ENCODE peak calls at places on chromosomes 5 and 9, in seven cellular contexts. N is neural progenitor cell, V is GM23248, R is HCT116, C is PC-3, I is hepatocyte, Z is MM.1S. O is an unnamed sample.

GRCh38 chr5:150674376-150674821 is 13.3 kb downstream of the MYOZ3 start:
- DNase-seq in Z (no peak), I (no peak), V (no peak), R (no peak), C (no peak), N (no peak), O (no peak)

GRCh38 chr5:177378884-177379883 is 5.0 kb upstream of the SLC34A1 start:
- DNase-seq in V (peak), Z (no peak), R (no peak), N (no peak), I (peak), C (peak), O (no peak)

GRCh38 chr9:85212209-85212608 is 529.5 kb downstream of the AGTPBP1 start:
- DNase-seq in Z (no peak), V (peak), I (peak), R (peak), N (no peak), C (no peak), O (no peak)

GRCh38 chr5:43141211-43141610 is 20.5 kb downstream of the ZNF131 start:
- DNase-seq in Z (no peak), C (no peak), N (no peak), V (peak), R (no peak), I (no peak), O (no peak)

GRCh38 chr5:160293901-160294561 is 18.3 kb downstream of the CCNJL start:
- DNase-seq in Z (no peak), C (no peak), I (no peak), V (no peak), N (peak), R (no peak), O (peak)

GRCh38 chr5:32462618-32463017 is 18.1 kb upstream of the ZFR start:
- DNase-seq in R (no peak), C (peak), N (no peak), Z (no peak), I (no peak), V (peak), O (no peak)

GRCh38 chr5:168607946-168608345 is 28.8 kb upstream of the PANK3 start:
- DNase-seq in C (no peak), R (no peak), V (no peak), N (no peak), I (no peak), Z (no peak), O (no peak)

GRCh38 chr5:138653502-138653901 is 78.3 kb upstream of the HSPA9 start:
- DNase-seq in C (peak), Z (peak), I (peak), R (peak), V (peak), N (no peak), O (peak)

GRCh38 chr5:107671742-107672211 is 1.0 kb upstream of the EFNA5 start:
- DNase-seq in C (peak), N (peak), I (peak), R (peak), Z (peak), V (peak), O (peak)

GRCh38 chr9:40914772-40915659 is 213.5 kb downstream of the FOXD4L6 start:
- DNase-seq in R (no peak), V (no peak), C (no peak), N (no peak), I (no peak), Z (no peak), O (no peak)

GRCh38 chr5:123809594-123810172 is 297.7 kb downstream of the CSNK1G3 start:
- DNase-seq in I (peak), N (no peak), Z (no peak), V (no peak), C (no peak), R (no peak), O (no peak)

GRCh38 chr5:131363811-131364506 is 100.1 kb downstream of the CDC42SE2 start:
- DNase-seq in N (no peak), Z (no peak), C (no peak), V (no peak), R (no peak), I (no peak), O (no peak)

GRCh38 chr5:171957591-171958251 is 48.7 kb downstream of the FBXW11 start:
- DNase-seq in Z (no peak), C (no peak), N (no peak), I (no peak), V (no peak), R (no peak), O (no peak)

GRCh38 chr5:76175051-76175666 is 92.0 kb downstream of the SV2C start:
- DNase-seq in C (peak), V (peak), R (peak), Z (peak), N (peak), I (peak), O (peak)

GRCh38 chr5:57824047-57824446 is 341.4 kb upstream of the ACTBL2 start:
- DNase-seq in C (peak), V (peak), R (peak), Z (no peak), I (no peak), N (no peak), O (no peak)

GRCh38 chr5:30030110-30030509 is 1163.4 kb upstream of the CDH6 start:
- DNase-seq in C (peak), Z (no peak), I (no peak), V (no peak), R (no peak), N (no peak), O (no peak)

GRCh38 chr5:154762700-154763099 is 7.5 kb downstream of the LARP1 start:
- DNase-seq in N (no peak), R (no peak), Z (no peak), I (no peak), C (no peak), V (no peak), O (no peak)

GRCh38 chr5:57111993-57112392 is 61.9 kb upstream of the GPBP1 start:
- DNase-seq in I (peak), V (no peak), Z (no peak), N (no peak), C (no peak), R (no peak), O (no peak)

GRCh38 chr9:127970401-127971313 is 10.1 kb downstream of the EEIG1 start:
- DNase-seq in Z (peak), V (no peak), R (no peak), N (peak), C (peak), I (no peak), O (no peak)

GRCh38 chr9:123048748-123049147 is 15.3 kb downstream of the GPR21 start:
- DNase-seq in N (no peak), I (no peak), Z (no peak), R (no peak), V (peak), C (no peak), O (no peak)

GRCh38 chr9:101083451-101083850 is 54.9 kb downstream of the PLPPR1 start:
- DNase-seq in N (no peak), I (no peak), V (no peak), C (no peak), Z (no peak), R (no peak), O (peak)

GRCh38 chr5:123181394-123181801 is 92.4 kb downstream of the PRDM6 start:
- DNase-seq in C (no peak), V (no peak), I (peak), Z (no peak), R (no peak), N (no peak), O (no peak)

GRCh38 chr5:167639213-167639612 is 652.2 kb upstream of the WWC1 start:
- DNase-seq in V (peak), I (no peak), Z (no peak), C (peak), N (no peak), R (no peak), O (no peak)

GRCh38 chr5:133144245-133144981 is 92.6 kb downstream of the HSPA4 start:
- DNase-seq in I (no peak), V (no peak), N (no peak), R (no peak), C (no peak), Z (no peak), O (no peak)

GRCh38 chr5:97425511-97425910 is 242.5 kb upstream of the RIOK2 start:
- DNase-seq in N (peak), V (peak), R (no peak), C (peak), I (no peak), Z (no peak), O (peak)

DNA sequence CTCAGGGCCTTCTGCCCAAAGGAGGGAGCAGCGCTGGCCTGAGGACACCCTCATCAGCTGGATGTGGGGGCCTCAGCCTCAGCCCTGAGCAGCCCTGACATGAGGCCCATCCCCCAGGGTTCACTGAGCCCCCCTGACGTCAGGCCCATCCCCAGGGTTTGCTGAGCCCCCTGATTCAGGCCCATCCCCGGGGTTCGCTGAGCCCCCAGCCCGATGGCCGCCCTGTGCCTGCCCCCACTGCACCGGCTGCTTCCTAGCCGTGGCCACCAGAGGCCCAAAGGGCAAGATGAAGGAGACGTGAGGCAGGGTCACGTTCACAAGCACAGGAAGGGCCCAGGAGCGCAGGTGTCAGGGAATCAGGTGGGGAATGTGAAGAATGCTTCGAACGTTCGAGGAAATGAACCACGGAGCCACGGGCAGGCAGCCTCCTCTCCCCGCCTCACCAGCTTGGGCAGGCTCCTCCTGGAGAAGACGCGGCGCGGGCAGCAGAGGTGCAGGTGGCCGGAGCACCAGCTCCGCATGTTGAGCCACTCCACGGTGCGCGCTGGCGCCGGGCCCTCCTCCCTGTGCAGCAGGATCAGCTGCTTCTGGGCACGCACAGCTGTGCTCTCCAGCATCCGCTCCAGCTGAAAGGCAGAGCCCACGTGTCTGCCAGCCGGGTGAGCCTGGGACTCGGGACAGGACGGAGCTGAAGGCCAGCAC is 19.6 kb upstream of the NSMF start:
- DNase-seq in R (no peak), Z (no peak), C (no peak), V (no peak), I (no peak), N (no peak), O (peak)
- TF ChIP-seq EZH2phosphoT487 in R (no peak), Z (no peak), C (no peak), V (no peak), I (no peak), N (no peak), O (no peak)

DNA sequence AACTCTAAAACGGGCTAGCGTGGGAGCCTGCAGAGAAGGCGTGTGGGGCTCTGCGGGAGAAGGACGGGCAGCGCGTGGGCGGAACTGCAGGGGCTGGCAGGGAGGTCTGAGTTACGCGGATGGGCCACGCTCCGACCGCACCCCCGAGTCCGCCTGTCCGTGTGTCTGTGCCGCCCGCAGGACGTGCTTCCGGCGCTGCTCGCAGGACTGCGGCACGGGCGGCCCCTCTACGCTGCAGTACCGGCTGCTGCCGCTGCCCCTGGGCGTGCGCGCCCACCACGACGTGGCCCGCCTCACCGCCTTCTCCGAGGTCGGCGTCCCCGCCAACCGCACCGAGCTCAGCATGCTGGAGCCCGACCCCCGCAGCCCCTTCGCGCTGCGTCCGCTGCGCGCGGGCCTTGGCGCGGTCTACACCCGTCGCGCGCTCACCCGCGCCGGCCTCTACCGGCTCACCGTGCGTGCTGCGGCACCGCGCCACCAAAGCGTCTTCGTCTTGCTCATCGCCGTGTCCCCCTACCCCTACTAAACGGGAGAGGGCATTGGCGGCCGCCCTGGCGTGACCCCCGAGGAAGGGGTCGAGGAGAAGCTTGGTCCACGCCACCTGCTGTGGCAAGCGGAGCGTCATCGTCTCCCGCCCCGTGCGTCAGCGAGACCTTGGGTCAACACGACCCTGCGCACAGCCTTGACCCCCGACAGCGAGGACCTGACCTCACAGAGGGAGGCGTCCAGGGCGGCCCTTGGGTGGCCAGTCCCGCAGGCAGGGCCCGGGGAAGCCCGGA is 11.4 kb upstream of the ASS1 start:
- DNase-seq in C (peak), N (peak), Z (no peak), V (peak), I (peak), R (no peak), O (peak)
- TF ChIP-seq EZH2 in C (no peak), N (peak), Z (no peak), V (no peak), I (peak), R (no peak), O (peak)

GRCh38 chr9:99966720-99967119 is 60.3 kb downstream of the STX17 start:
- DNase-seq in C (peak), V (no peak), I (peak), R (peak), N (peak), Z (no peak), O (peak)
- H3K27ac ChIP-seq in C (no peak), V (no peak), I (no peak), R (no peak), N (peak), Z (no peak), O (no peak)

GRCh38 chr5:93433422-93433821 is 147.6 kb downstream of the NR2F1-AS1 start:
- DNase-seq in I (no peak), V (peak), R (no peak), Z (no peak), N (no peak), C (no peak), O (no peak)
- TF ChIP-seq EZH2phosphoT487 in I (no peak), V (no peak), R (no peak), Z (no peak), N (no peak), C (no peak), O (no peak)

DNA sequence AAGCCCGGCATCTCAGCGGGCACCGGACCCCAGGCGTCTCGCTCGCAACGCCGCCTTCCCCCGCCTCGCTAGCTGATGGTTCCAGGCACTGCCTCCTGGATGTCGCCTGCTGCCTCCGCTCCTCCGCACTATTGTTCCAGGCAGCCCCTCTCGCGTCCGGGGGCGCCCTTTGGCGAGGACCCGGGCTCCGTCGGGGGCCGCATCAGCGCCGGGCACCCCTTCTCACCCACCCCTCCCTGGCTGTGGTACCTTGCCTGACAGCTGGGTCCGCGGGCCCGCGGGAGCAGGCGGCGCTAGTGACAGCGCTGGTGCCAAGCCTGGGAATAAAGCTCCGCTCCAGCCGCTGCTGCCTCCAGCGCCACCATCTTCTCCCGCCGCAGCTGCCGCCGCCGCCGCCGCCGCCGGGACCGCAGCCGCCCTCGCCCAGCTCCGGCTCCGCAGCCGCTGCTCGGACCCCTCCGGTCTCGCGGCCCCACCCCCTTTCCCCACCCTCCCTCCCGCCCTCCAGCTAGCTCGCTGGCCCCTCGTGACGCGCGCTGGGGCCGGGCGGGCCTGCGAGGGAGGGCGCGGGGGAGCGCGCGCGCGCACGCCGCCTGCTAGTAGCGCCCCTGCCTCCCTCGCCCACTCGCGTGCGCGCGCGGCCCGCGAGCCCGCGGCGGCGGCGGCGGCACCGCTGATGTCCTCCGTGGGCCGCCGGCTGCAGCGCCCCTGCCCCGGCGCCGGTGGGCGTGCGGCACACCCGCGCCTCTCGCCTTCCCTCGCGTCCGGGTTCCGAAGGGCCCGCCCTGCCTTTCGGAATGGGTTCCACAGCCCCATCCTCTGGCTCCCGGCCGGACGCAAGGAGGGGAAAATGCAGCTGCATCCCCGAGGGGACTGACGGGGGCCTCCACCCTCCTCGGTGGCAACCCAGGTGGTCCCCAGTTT is at the start of gene APBA1:
- DNase-seq in N (peak), R (no peak), V (peak), Z (peak), C (no peak), I (peak), O (peak)
- TF ChIP-seq EZH2 in N (no peak), R (no peak), V (no peak), Z (no peak), C (no peak), I (no peak), O (no peak)